ENCODE peak calls at places on chromosomes 3 and 15, in five cellular contexts. K, F, S, G and A are unnamed samples.

GRCh38 chr15:90594297-90594696 is 64.6 kb downstream of the CRTC3 start:
- DNase-seq in G (no peak), S (no peak), K (peak; percentile 60), F (no peak), A (no peak)

GRCh38 chr15:99082798-99083197 is 22.1 kb upstream of the SYNM start:
- DNase-seq in G (no peak), K (no peak), F (no peak), S (no peak), A (no peak)

GRCh38 chr3:40152482-40153133 is 156.9 kb upstream of the EIF1B start:
- DNase-seq in G (no peak), S (no peak), K (no peak), F (no peak), A (no peak)

GRCh38 chr15:68616397-68616796 is 37.6 kb downstream of the CORO2B start:
- DNase-seq in F (no peak), G (no peak), S (no peak), K (no peak), A (no peak)

GRCh38 chr15:101258238-101259144 is 6.6 kb upstream of the CHSY1 start:
- DNase-seq in K (peak; percentile 45), F (no peak), G (peak; percentile 62), S (no peak), A (no peak)

GRCh38 chr15:98881526-98882517 is 125.8 kb downstream of the PGPEP1L start:
- DNase-seq in S (no peak), K (no peak), G (peak; percentile 68), F (no peak), A (no peak)

GRCh38 chr3:169581633-169582032 is 81.9 kb downstream of the MECOM start:
- DNase-seq in G (no peak), S (no peak), F (peak; percentile 49), K (no peak), A (no peak)

GRCh38 chr3:58534592-58535494 is 2.1 kb downstream of the ACOX2 start:
- DNase-seq in G (no peak), F (no peak), K (no peak), S (no peak), A (no peak)

GRCh38 chr3:149494022-149494758 is 19.7 kb downstream of the TM4SF4 start:
- DNase-seq in K (no peak), G (peak; percentile 73), F (no peak), S (no peak), A (peak; percentile 73)

GRCh38 chr3:37662708-37663107 is 199.0 kb upstream of the CTDSPL start:
- DNase-seq in K (no peak), S (no peak), F (no peak), G (no peak), A (no peak)

GRCh38 chr3:123311201-123311600 is 109.5 kb downstream of the SEC22A start:
- DNase-seq in G (no peak), S (no peak), F (no peak), K (no peak), A (no peak)

GRCh38 chr3:85603378-85603777 is 644.6 kb downstream of the CADM2 start:
- DNase-seq in G (no peak), F (no peak), S (no peak), K (no peak), A (peak; percentile 22)

GRCh38 chr3:160577551-160578195 is 12.3 kb upstream of the KPNA4 start:
- DNase-seq in F (no peak), S (no peak), K (no peak), G (peak; percentile 42), A (no peak)

GRCh38 chr15:56242576-56243116 is 1.0 kb downstream of the RFX7 start:
- DNase-seq in K (no peak), S (no peak), G (no peak), F (no peak), A (no peak)

GRCh38 chr15:85828026-85828597 is 33.4 kb upstream of the KLHL25 start:
- DNase-seq in F (no peak), S (no peak), G (no peak), K (no peak), A (no peak)

GRCh38 chr3:14897266-14897665 is 50.1 kb upstream of the NR2C2 start:
- DNase-seq in G (no peak), K (no peak), S (no peak), F (no peak), A (no peak)

GRCh38 chr15:49495993-49496747 is 73.1 kb downstream of the FGF7 start:
- DNase-seq in S (peak; percentile 39), K (no peak), G (no peak), F (no peak), A (no peak)